ENCODE peak calls at places on chromosomes 12 and 14, in five cellular contexts. One of them, this sample, is unnamed.

GRCh38 chr12:13627536-13627935 is 353.9 kb downstream of the GRIN2B start:
- DNase-seq in NCI-H774: no peak
- DNase-seq in NCI-H2029: no peak
- DNase-seq in nephron progenitor cell: no peak
- DNase-seq in ELF-1: peak
- DNase-seq in this sample: peak

GRCh38 chr14:94103554-94104165 is 6.9 kb upstream of the IFI27 start:
- DNase-seq in NCI-H774: no peak
- DNase-seq in NCI-H2029: no peak
- DNase-seq in nephron progenitor cell: no peak
- DNase-seq in ELF-1: no peak
- DNase-seq in this sample: no peak

GRCh38 chr14:100031506-100032281 is 33.5 kb upstream of the EVL start:
- DNase-seq in nephron progenitor cell: no peak
- DNase-seq in NCI-H774: no peak
- DNase-seq in ELF-1: peak
- DNase-seq in NCI-H2029: no peak
- DNase-seq in this sample: peak

GRCh38 chr12:96241484-96242256 is 47.5 kb downstream of the ELK3 start:
- DNase-seq in ELF-1: no peak
- DNase-seq in nephron progenitor cell: no peak
- DNase-seq in NCI-H2029: no peak
- DNase-seq in NCI-H774: no peak
- DNase-seq in this sample: peak

GRCh38 chr14:39435241-39435640 is 3.0 kb upstream of the FBXO33 start:
- DNase-seq in ELF-1: no peak
- DNase-seq in NCI-H774: no peak
- DNase-seq in nephron progenitor cell: no peak
- DNase-seq in NCI-H2029: no peak
- DNase-seq in this sample: no peak

GRCh38 chr12:67716817-67717216 is 68.3 kb downstream of the DYRK2 start:
- DNase-seq in nephron progenitor cell: no peak
- DNase-seq in NCI-H774: no peak
- DNase-seq in ELF-1: no peak
- DNase-seq in NCI-H2029: no peak
- DNase-seq in this sample: no peak

GRCh38 chr12:132622437-132623071 is 4.0 kb downstream of the P2RX2 start:
- DNase-seq in nephron progenitor cell: no peak
- DNase-seq in NCI-H774: no peak
- DNase-seq in NCI-H2029: no peak
- DNase-seq in ELF-1: peak
- DNase-seq in this sample: peak

GRCh38 chr12:88493651-88494050 is 86.6 kb downstream of the KITLG start:
- DNase-seq in NCI-H2029: no peak
- DNase-seq in NCI-H774: no peak
- DNase-seq in ELF-1: no peak
- DNase-seq in nephron progenitor cell: no peak
- DNase-seq in this sample: no peak

GRCh38 chr14:52071675-52072074 is 2.8 kb upstream of the NID2 start:
- DNase-seq in NCI-H2029: no peak
- DNase-seq in NCI-H774: no peak
- DNase-seq in nephron progenitor cell: no peak
- DNase-seq in ELF-1: no peak
- DNase-seq in this sample: peak

GRCh38 chr14:79587194-79587593 is 624.1 kb downstream of the DIO2 start:
- DNase-seq in ELF-1: no peak
- DNase-seq in NCI-H774: no peak
- DNase-seq in nephron progenitor cell: no peak
- DNase-seq in NCI-H2029: no peak
- DNase-seq in this sample: no peak

GRCh38 chr14:49984419-49984818 is 91.5 kb downstream of the ARF6 start:
- DNase-seq in NCI-H774: no peak
- DNase-seq in NCI-H2029: no peak
- DNase-seq in ELF-1: no peak
- DNase-seq in nephron progenitor cell: no peak
- DNase-seq in this sample: no peak

GRCh38 chr12:11711675-11712327 is 62.3 kb downstream of the ETV6 start:
- DNase-seq in nephron progenitor cell: no peak
- DNase-seq in NCI-H2029: no peak
- DNase-seq in ELF-1: no peak
- DNase-seq in NCI-H774: no peak
- DNase-seq in this sample: no peak

GRCh38 chr14:72254202-72254939 is 322.1 kb downstream of the RGS6 start:
- DNase-seq in nephron progenitor cell: no peak
- DNase-seq in NCI-H774: no peak
- DNase-seq in NCI-H2029: no peak
- DNase-seq in ELF-1: peak
- DNase-seq in this sample: peak

GRCh38 chr12:82314406-82314892 is 43.7 kb downstream of the CCDC59 start:
- DNase-seq in NCI-H2029: peak
- DNase-seq in NCI-H774: peak
- DNase-seq in nephron progenitor cell: peak
- DNase-seq in ELF-1: peak
- DNase-seq in this sample: peak

GRCh38 chr12:54277823-54278276 is 2.1 kb downstream of the CBX5 start:
- DNase-seq in ELF-1: no peak
- DNase-seq in NCI-H2029: no peak
- DNase-seq in nephron progenitor cell: no peak
- DNase-seq in NCI-H774: no peak
- DNase-seq in this sample: peak